ENCODE peak calls at places on chromosomes 12 and 14, in ten cellular contexts. F, Q, R, J, Z, X, T, O, L and K are unnamed samples.
A peak's percentile ranks its signal among the peaks of the same experiment; 100 is the strongest.

GRCh38 chr12:11875414-11875935 is 195.3 kb upstream of the BCL2L14 start:
- DNase-seq in L (no peak), Q (no peak), Z (no peak), J (no peak), X (no peak), R (no peak), O (no peak), F (no peak), T (no peak), K (no peak)

GRCh38 chr12:96447256-96447655 is 42.1 kb upstream of the CFAP54 start:
- DNase-seq in X (no peak), Q (no peak), F (no peak), Z (no peak), R (no peak), L (no peak), T (no peak), O (no peak), J (no peak), K (no peak)

GRCh38 chr12:79433465-79434072 is 257.2 kb downstream of the PAWR start:
- DNase-seq in J (no peak), Z (no peak), Q (no peak), L (no peak), F (no peak), O (no peak), X (no peak), R (no peak), T (no peak), K (no peak)

GRCh38 chr12:54958048-54958658 is 26.4 kb downstream of the TESPA1 start:
- DNase-seq in T (no peak), Z (no peak), J (no peak), O (peak; percentile 51), F (no peak), R (peak; percentile 42), X (peak; percentile 62), L (peak; percentile 72), Q (peak; percentile 45), K (peak; percentile 62)

GRCh38 chr12:129762436-129762835 is 141.4 kb downstream of the TMEM132D start:
- DNase-seq in T (no peak), X (no peak), R (no peak), F (no peak), Z (no peak), J (no peak), Q (no peak), O (no peak), L (no peak), K (no peak)

GRCh38 chr14:106094654-106095189 is 568.3 kb downstream of the TMEM121 start:
- DNase-seq in J (no peak), T (peak; percentile 51), F (no peak), Q (peak; percentile 28), X (no peak), R (peak; percentile 27), Z (no peak), L (no peak), O (no peak), K (no peak)

GRCh38 chr12:87116778-87117177 is 860.6 kb upstream of the MGAT4C start:
- DNase-seq in T (no peak), J (no peak), Z (no peak), R (no peak), Q (no peak), X (no peak), F (no peak), L (peak; percentile 25), O (no peak), K (no peak)

GRCh38 chr12:62332598-62332997 is 72.4 kb downstream of the USP15 start:
- DNase-seq in Q (no peak), L (no peak), R (no peak), Z (no peak), F (no peak), X (no peak), O (no peak), J (no peak), T (no peak), K (no peak)

GRCh38 chr14:92943855-92944570 is 21.1 kb downstream of the CHGA start:
- DNase-seq in Q (peak; percentile 22), F (no peak), R (no peak), T (no peak), L (no peak), Z (no peak), X (no peak), J (no peak), O (no peak), K (no peak)

GRCh38 chr14:50854521-50854920 is 17.3 kb upstream of the ABHD12B start:
- DNase-seq in R (no peak), O (no peak), X (no peak), Z (no peak), T (no peak), F (no peak), L (no peak), Q (no peak), J (no peak), K (no peak)

GRCh38 chr14:35963209-35963608 is 137.1 kb downstream of the BRMS1L start:
- DNase-seq in J (no peak), Q (no peak), O (no peak), L (no peak), Z (no peak), F (no peak), X (peak; percentile 8), T (no peak), R (no peak), K (no peak)

GRCh38 chr14:62692490-62693106 is 352.7 kb downstream of the KCNH5 start:
- DNase-seq in Z (no peak), Q (no peak), L (no peak), T (no peak), O (no peak), X (no peak), F (no peak), J (no peak), R (no peak), K (no peak)

GRCh38 chr14:47442206-47442605 is 233.2 kb downstream of the MDGA2 start:
- DNase-seq in X (no peak), T (peak; percentile 56), R (no peak), J (no peak), Z (no peak), L (peak; percentile 46), Q (peak; percentile 7), F (no peak), O (peak; percentile 5), K (no peak)

GRCh38 chr14:61549425-61549824 is 145.9 kb upstream of the HIF1A start:
- DNase-seq in T (no peak), F (no peak), X (no peak), O (no peak), J (no peak), Q (no peak), R (no peak), L (no peak), Z (no peak), K (no peak)

GRCh38 chr12:118404876-118405521 is 28.6 kb downstream of the SUDS3 start:
- DNase-seq in J (peak; percentile 33), L (peak; percentile 76), F (no peak), R (peak; percentile 78), T (peak; percentile 49), O (peak; percentile 48), X (peak; percentile 41), Z (peak; percentile 59), Q (peak; percentile 69), K (no peak)

GRCh38 chr12:101764393-101764792 is 25.1 kb upstream of the SYCP3 start:
- DNase-seq in L (no peak), J (no peak), F (no peak), O (no peak), X (no peak), Z (no peak), Q (no peak), T (no peak), R (no peak), K (no peak)

GRCh38 chr14:24147761-24148428 is 597 bp downstream of the RNF31 start:
- DNase-seq in L (no peak), J (no peak), X (no peak), Q (no peak), T (no peak), R (no peak), Z (peak; percentile 33), O (no peak), F (no peak), K (no peak)

GRCh38 chr12:107429006-107429698 is 256.4 kb upstream of the PWP1 start:
- DNase-seq in Q (no peak), L (no peak), R (peak; percentile 31), J (no peak), X (no peak), F (peak; percentile 63), O (no peak), T (no peak), Z (no peak), K (peak; percentile 32)

GRCh38 chr14:33525626-33526025 is 425.2 kb downstream of the EGLN3 start:
- DNase-seq in Q (no peak), X (no peak), Z (no peak), R (no peak), O (no peak), J (no peak), L (no peak), F (no peak), T (no peak), K (no peak)
- H3K4me1 ChIP-seq in Q (no peaks in the 10 kb centered on the region), X (no peaks in the 10 kb centered on the region), Z (no peaks in the 10 kb centered on the region), R (no peaks in the 10 kb centered on the region), O (no peaks in the 10 kb centered on the region), J (no peaks in the 10 kb centered on the region), L (no peaks in the 10 kb centered on the region), F (no peaks in the 10 kb centered on the region), T (no peaks in the 10 kb centered on the region), K (no peaks in the 10 kb centered on the region)

DNA sequence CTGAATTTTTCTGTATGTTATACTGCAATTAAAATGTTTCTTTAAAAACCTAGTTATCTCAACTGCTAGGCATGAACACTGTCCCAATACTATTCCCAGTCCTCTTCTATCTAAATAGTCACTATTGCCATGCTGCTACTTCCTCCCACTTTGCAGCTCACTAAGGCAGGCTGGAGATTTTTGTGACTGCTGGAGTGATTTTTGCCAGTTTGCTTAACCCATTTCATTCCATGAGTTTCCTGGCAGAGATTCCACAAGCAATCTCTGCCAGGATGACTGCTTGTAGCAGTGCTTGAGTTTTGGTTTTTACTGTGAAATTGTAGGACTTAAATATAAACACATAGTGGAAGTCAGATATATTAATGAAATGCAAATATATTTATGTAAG is 80.8 kb downstream of the BHLHE41 start:
- DNase-seq in Z (no peak), O (no peak), J (no peak), T (no peak), Q (no peak), L (no peak), X (no peak), R (no peak), F (no peak), K (no peak)
- H3K27ac ChIP-seq in Z (no peak overlapping the region), O (no peak overlapping the region), J (no peak overlapping the region), T (no peak overlapping the region), Q (no peak overlapping the region), L (no peak overlapping the region), X (no peak overlapping the region), R (no peak overlapping the region), F (no peak overlapping the region), K (no peak overlapping the region)

DNA sequence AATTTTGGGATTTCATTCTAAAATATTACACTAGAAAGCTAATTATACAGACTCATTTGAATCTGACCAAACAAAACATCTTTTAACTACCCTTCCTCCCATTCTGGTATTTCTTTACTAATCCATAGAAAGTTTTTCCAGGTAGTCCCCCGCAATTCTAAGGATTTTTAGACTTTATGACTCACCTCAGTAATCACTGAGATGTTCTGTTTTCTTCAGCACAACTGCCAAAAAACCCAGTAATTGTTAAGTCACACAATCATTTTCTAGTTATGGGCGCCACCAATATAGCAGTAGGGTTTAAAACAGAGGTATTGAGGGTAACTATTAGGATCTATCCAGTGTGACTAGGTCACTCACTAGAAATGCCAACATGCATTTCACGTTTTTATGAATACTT is 1.6 kb upstream of the ARID4A start:
- DNase-seq in J (no peak), T (no peak), R (no peak), F (no peak), X (no peak), Q (no peak), L (no peak), O (no peak), Z (no peak), K (no peak)
- H3K4me1 ChIP-seq in J (peaks cover 39% of the 10 kb centered on the region), T (no peaks in the 10 kb centered on the region), R (peaks cover 26% of the 10 kb centered on the region), F (no peaks in the 10 kb centered on the region), X (peaks cover 44% of the 10 kb centered on the region), Q (peaks cover 6% of the 10 kb centered on the region), L (peaks cover 22% of the 10 kb centered on the region), O (peaks cover 65% of the 10 kb centered on the region), Z (peaks cover 27% of the 10 kb centered on the region), K (peaks cover 25% of the 10 kb centered on the region)

GRCh38 chr12:69417231-69417630 is 53.0 kb upstream of the FRS2 start:
- DNase-seq in Z (no peak), L (no peak), F (no peak), R (no peak), J (no peak), X (no peak), T (no peak), O (no peak), Q (no peak), K (no peak)
- H3K27ac ChIP-seq in Z (no peak overlapping the region), L (no peak overlapping the region), F (no peak overlapping the region), R (no peak overlapping the region), J (no peak overlapping the region), X (no peak overlapping the region), T (peak overlapping the region; percentile 62), O (no peak overlapping the region), Q (no peak overlapping the region), K (no peak overlapping the region)